ENCODE peak calls at places on chromosome 16, in five cellular contexts. V, U, N, C and G are unnamed samples.
A peak's percentile ranks its signal among the peaks of the same experiment; 100 is the strongest.

GRCh38 chr16:25108054-25108453 is 3.5 kb upstream of the LCMT1 start:
- DNase-seq in C (peak; percentile 43), U (no peak), N (no peak), V (no peak), G (peak; percentile 46)

GRCh38 chr16:11084484-11085024 is 140.2 kb downstream of the CLEC16A start:
- DNase-seq in U (no peak), N (no peak), C (no peak), V (peak; percentile 89), G (no peak)

GRCh38 chr16:20851601-20852000 is 45.3 kb downstream of the REXO5 start:
- DNase-seq in N (no peak), U (no peak), C (no peak), V (peak; percentile 93), G (no peak)

GRCh38 chr16:56895813-56896212 is 30.8 kb downstream of the SLC12A3 start:
- DNase-seq in N (no peak), V (no peak), C (no peak), U (no peak), G (no peak)

GRCh38 chr16:48161906-48162305 is 6.1 kb upstream of the ABCC12 start:
- DNase-seq in N (no peak), U (no peak), C (no peak), V (no peak), G (no peak)

GRCh38 chr16:28915181-28915580 is 9.9 kb downstream of the RABEP2 start:
- DNase-seq in U (no peak), C (no peak), V (peak; percentile 58), N (no peak), G (no peak)

GRCh38 chr16:86018487-86018886 is 119.5 kb downstream of the IRF8 start:
- DNase-seq in C (no peak), V (peak; percentile 36), U (no peak), N (no peak), G (no peak)

GRCh38 chr16:88969361-88969831 is 7.6 kb downstream of the CBFA2T3 start:
- DNase-seq in U (no peak), V (no peak), N (no peak), C (no peak), G (no peak)

GRCh38 chr16:88508376-88508867 is 55.3 kb downstream of the ZFPM1 start:
- DNase-seq in N (no peak), C (no peak), V (no peak), U (no peak), G (no peak)

GRCh38 chr16:89489040-89489721 is 1.2 kb downstream of the ANKRD11 start:
- DNase-seq in U (peak; percentile 68), V (peak; percentile 96), N (peak; percentile 58), C (peak; percentile 78), G (peak; percentile 89)

GRCh38 chr16:3171855-3172593 is 16.0 kb upstream of the OR1F1 start:
- DNase-seq in N (no peak), C (peak; percentile 60), U (no peak), V (no peak), G (peak; percentile 88)

GRCh38 chr16:59164461-59164860 is 430.3 kb upstream of the GOT2 start:
- DNase-seq in U (peak; percentile 36), N (peak; percentile 35), C (no peak), V (no peak), G (no peak)

GRCh38 chr16:13439766-13440165 is 480.2 kb upstream of the ERCC4 start:
- DNase-seq in U (no peak), C (no peak), V (no peak), N (no peak), G (no peak)

GRCh38 chr16:87132361-87133014 is 184.7 kb downstream of the C16orf95 start:
- DNase-seq in U (no peak), N (no peak), V (no peak), C (no peak), G (no peak)

GRCh38 chr16:49980166-49980565 is 44.9 kb upstream of the CNEP1R1 start:
- DNase-seq in U (no peak), N (no peak), V (no peak), C (no peak), G (no peak)

GRCh38 chr16:67174706-67175231 is 4.4 kb downstream of the NOL3 start:
- DNase-seq in C (no peak), N (no peak), U (no peak), V (no peak), G (no peak)

GRCh38 chr16:67173323-67173722 is 3.0 kb downstream of the NOL3 start:
- DNase-seq in U (no peak), C (no peak), V (no peak), N (no peak), G (no peak)

GRCh38 chr16:67176662-67177061 is 6.3 kb downstream of the NOL3 start:
- DNase-seq in C (no peak), N (no peak), U (no peak), V (no peak), G (no peak)

GRCh38 chr16:67170948-67171649 is 761 bp downstream of the NOL3 start:
- DNase-seq in N (no peak), C (no peak), V (no peak), U (no peak), G (no peak)

GRCh38 chr16:67173808-67174705 is 3.7 kb downstream of the NOL3 start:
- DNase-seq in U (peak; percentile 70), V (peak; percentile 86), C (peak; percentile 79), N (peak; percentile 77), G (peak; percentile 80)
- TF ChIP-seq CTCF in U (peak; percentile 25), V (peak; percentile 29), C (no peak), N (peak; percentile 42), G (peak; percentile 28)

DNA sequence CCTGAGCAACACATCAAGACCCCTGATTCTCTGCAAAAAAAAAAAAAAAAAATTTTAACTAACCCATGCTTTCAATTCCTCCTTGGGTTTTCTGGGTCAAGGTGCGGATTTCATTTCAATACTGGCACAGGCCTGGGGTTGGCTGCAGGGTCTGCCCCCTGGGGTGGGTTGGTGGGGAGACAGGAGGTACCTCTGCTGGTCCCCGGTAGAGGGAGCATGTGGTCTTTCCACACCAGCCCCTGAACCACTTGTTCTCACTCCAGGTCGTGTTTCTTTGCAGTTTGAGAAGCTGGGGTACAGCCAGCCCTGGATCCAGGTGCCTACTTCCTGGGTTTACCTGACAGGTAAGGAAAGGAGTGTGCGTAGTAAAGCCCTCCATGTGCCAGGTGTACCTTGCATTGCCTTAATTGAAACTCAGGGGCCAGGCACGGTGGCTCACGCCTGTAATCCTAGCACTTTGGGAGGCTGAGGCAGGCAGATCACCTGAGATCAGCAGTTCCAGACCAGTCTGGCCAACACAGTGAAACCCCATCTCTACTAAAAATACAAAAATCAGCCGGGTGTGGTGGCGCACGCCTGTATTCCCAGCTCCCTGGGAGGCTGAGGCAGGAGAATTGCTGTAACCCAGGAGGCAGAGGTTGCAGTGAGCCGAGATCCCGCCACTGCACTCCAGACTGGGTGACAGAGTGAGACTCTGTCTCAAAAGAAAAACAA is 21.8 kb downstream of the SDR42E2 start:
- DNase-seq in C (peak; percentile 36), V (no peak), U (no peak), N (no peak), G (no peak)
- TF ChIP-seq CTCF in C (peak; percentile 37), V (peak; percentile 28), U (no peak), N (peak; percentile 22), G (peak; percentile 65)

GRCh38 chr16:75929056-75929455 is 202.8 kb upstream of the CPHXL start:
- DNase-seq in V (peak; percentile 8), U (no peak), C (no peak), N (no peak), G (no peak)
- TF ChIP-seq CTCF in V (no peak), U (no peak), C (no peak), N (no peak), G (no peak)

DNA sequence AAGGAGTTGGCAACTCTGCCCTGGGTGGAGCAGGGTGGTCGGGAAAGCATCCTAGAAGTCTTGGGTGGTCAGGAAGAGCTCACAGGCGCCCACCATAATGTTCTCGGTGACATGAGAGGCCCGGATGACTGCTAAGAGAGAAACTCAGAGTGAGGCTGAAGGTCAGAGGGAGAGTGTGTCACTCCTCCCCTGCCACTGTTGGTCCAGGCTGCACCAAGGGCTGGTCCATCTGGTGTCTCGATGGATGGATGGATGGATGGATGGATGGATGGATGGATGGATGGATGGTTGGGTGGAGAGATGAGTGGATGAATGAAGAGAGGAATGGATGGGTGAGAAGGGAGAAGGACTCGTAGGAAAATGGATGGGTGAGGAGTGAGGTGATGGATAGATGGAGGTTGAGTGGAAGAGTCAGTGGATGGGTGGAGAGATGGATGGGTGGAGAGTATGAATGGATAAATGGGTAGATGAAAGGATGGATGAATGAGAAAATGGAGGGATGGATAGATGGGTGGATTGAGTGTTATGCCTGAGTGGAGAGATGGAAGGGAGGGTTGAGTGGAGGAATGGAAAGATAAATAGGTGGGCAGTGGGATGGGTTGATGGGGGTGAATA is 42.9 kb downstream of the BEAN1 start:
- DNase-seq in U (no peak), C (no peak), N (no peak), V (no peak), G (no peak)
- TF ChIP-seq CTCF in U (no peak), C (no peak), N (no peak), V (no peak), G (no peak)

GRCh38 chr16:4474192-4474961 is at the start of gene NMRAL1:
- DNase-seq in U (peak; percentile 88), N (peak; percentile 75), V (peak; percentile 92), C (peak; percentile 95), G (peak; percentile 95)
- TF ChIP-seq CTCF in U (no peak), N (no peak), V (no peak), C (peak; percentile 11), G (peak; percentile 6)

DNA sequence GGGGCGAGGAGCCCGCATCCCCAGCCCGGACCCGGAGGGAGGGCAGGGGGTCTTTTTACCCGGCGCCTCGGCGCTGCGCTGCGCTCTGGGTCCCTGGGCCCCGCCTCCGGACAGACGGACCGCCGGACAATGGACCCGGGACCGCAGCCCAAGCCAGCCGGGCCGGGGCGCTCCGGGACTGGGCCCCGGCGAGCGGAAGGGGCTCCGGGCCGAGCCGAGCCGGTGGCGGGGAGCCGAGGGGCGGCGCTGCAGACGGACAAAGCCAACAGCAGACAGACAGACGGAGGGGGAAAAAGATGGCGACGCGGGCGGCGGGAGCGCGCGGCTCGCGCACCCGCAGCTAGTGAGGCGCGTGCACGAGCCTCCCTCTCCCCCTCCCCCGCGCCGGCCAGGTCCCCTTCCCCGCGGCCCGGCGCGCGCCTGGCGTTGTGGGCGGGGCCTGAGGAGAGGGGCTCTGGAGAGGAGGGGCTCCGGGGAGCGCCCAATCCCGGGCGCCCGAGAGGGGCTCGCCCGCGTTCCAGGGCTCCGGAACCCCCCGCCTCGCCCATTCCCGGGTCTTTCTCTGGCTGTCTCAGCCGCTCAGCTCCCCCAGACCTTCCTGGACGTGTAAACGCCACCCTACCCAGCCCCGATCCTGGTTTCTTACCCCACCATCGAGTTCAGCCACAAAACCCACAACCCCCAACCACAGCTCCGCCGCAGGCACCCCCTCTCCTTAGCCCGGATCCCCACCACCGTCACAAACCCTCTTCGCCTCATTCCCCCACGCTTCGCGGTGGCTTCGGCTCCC is at the start of gene ZNF821:
- DNase-seq in C (peak; percentile 91), U (peak; percentile 91), N (peak; percentile 91), V (peak; percentile 71), G (peak; percentile 89)
- TF ChIP-seq CTCF in C (peak; percentile 24), U (peak; percentile 53), N (peak; percentile 70), V (peak; percentile 54), G (no peak)